ENCODE peak calls at places on chromosomes 7 and 10, in seven cellular contexts. G, Q, O, L, Y, T and A are unnamed samples.

GRCh38 chr10:78672898-78673297 is 395.9 kb upstream of the ZMIZ1 start:
- DNase-seq in O (peak), G (no peak), Q (no peak), L (no peak), T (no peak), Y (no peak), A (no peak)

GRCh38 chr7:74138334-74138867 is 35.8 kb upstream of the EIF4H start:
- DNase-seq in L (no peak), Y (no peak), O (no peak), G (no peak), Q (no peak), T (no peak), A (no peak)

GRCh38 chr7:137904826-137905225 is 58.1 kb upstream of the DGKI start:
- DNase-seq in O (no peak), Q (no peak), Y (no peak), T (no peak), L (no peak), G (no peak), A (no peak)

GRCh38 chr10:49700997-49701396 is 21.5 kb downstream of the C10orf53 start:
- DNase-seq in O (no peak), L (no peak), Q (no peak), T (no peak), G (no peak), Y (no peak), A (no peak)

GRCh38 chr10:78515037-78515872 is 481.6 kb downstream of the RPS24 start:
- DNase-seq in T (no peak), O (peak), Y (no peak), G (no peak), Q (peak), L (no peak), A (no peak)

GRCh38 chr10:117373848-117374505 is 1.3 kb downstream of the PDZD8 start:
- DNase-seq in L (peak), G (peak), Y (peak), O (peak), Q (peak), T (peak), A (peak)

GRCh38 chr10:49082767-49083166 is 32.6 kb downstream of the VSTM4 start:
- DNase-seq in G (no peak), L (no peak), T (no peak), Q (no peak), Y (no peak), O (no peak), A (no peak)

GRCh38 chr7:96589038-96589437 is 120.6 kb downstream of the SEM1 start:
- DNase-seq in L (no peak), Q (no peak), O (peak), Y (no peak), T (no peak), G (no peak), A (no peak)

GRCh38 chr7:131235489-131236317 is 92.0 kb upstream of the MKLN1 start:
- DNase-seq in Y (no peak), T (no peak), O (peak), Q (no peak), G (no peak), L (no peak), A (no peak)

GRCh38 chr10:12617205-12618175 is 268.1 kb downstream of the CAMK1D start:
- DNase-seq in Q (peak), T (no peak), O (no peak), G (no peak), Y (no peak), L (no peak), A (no peak)

GRCh38 chr7:104206841-104207240 is 972 bp downstream of the ORC5 start:
- DNase-seq in Q (no peak), T (no peak), Y (no peak), L (peak), O (peak), G (no peak), A (no peak)

GRCh38 chr7:116280803-116281202 is 70.5 kb downstream of the TES start:
- DNase-seq in Y (no peak), L (no peak), G (no peak), O (no peak), T (no peak), Q (no peak), A (no peak)

GRCh38 chr10:102523250-102524029 is 19.7 kb downstream of the SUFU start:
- DNase-seq in L (no peak), O (no peak), T (no peak), Q (no peak), G (no peak), Y (no peak), A (no peak)

GRCh38 chr7:100017300-100017699 is 1.9 kb downstream of the ZKSCAN1 start:
- DNase-seq in G (no peak), Y (no peak), O (no peak), L (no peak), Q (peak), T (no peak), A (no peak)
- TF ChIP-seq CTCF in G (no peak), Y (no peak), O (no peak), L (no peak), Q (no peak), T (no peak), A (no peak)

DNA sequence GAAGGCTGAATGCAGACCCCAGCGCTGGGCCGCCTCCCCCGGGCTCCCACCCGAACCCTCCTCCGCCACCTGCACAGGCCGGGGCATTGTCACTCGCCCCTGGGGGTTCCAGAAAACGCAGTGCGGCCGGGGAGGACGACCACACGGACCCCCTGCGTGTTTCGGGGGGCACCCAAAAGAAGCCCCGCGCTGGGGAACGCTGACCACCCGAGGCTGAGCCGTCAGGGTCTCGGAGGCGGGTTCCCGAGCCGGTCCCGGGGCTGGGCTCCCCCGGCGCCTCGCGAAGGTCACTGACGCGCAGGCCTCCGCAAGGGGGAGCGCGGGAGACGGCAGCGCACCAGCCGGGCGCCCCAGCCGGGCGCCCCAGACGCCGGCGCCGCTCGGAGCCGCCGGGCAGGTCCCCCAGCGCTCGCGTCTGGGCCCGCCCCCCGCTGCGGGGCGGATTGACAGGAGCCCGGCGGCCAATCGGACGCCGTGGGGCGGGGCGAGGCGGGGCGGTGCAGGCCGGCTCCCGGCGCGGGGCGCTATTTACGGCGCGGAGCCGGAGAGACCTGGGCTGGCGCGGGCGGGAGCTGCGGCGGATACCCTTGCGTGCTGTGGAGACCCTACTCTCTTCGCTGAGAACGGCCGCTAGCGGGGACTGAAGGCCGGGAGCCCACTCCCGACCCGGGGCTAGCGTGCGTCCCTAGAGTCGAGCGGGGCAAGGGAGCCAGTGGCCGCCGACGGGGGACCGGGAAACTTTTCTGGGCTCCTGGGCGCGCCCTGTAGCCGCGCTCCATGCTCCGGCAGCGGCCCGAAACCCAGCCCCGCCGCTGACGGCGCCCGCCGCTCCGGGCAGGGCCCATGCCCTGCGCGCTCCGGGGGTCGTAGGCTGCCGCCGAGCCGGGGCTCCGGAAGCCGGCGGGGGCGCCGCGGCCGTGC is at the start of gene BAMBI:
- DNase-seq in T (peak), Y (peak), G (peak), L (peak), Q (peak), O (peak), A (peak)
- TF ChIP-seq CTCF in T (peak), Y (peak), G (peak), L (peak), Q (peak), O (peak), A (peak)

DNA sequence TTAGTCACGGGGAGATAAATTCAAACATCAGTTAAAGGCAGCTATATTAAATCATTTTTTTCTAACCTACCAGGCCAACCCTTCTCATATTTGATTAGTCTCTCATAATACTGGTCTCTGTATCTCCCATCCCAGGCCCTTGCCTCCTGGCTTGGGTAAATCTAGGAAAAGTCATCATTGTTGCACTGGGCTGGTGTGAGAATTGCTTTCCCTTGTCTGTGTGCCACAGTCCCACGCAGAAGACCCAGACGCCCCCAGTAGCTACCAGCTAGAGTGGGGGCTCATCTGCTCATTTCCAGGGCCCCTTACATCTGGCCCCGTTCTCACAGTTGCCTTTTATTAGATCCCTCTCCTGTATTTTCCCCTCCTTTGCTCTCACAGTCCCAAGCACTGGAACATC is 67.6 kb upstream of the VIPR2 start:
- DNase-seq in Y (no peak), G (no peak), O (no peak), L (no peak), T (no peak), Q (no peak), A (no peak)
- TF ChIP-seq CTCF in Y (no peak), G (no peak), O (no peak), L (no peak), T (no peak), Q (no peak), A (no peak)

GRCh38 chr10:52007091-52007490 is 307.0 kb upstream of the DKK1 start:
- DNase-seq in Y (no peak), L (no peak), O (no peak), G (no peak), T (no peak), Q (no peak), A (no peak)

GRCh38 chr10:51999089-51999488 is 299.7 kb upstream of the CSTF2T start:
- DNase-seq in L (no peak), O (no peak), G (no peak), T (no peak), Y (no peak), Q (no peak), A (no peak)

DNA sequence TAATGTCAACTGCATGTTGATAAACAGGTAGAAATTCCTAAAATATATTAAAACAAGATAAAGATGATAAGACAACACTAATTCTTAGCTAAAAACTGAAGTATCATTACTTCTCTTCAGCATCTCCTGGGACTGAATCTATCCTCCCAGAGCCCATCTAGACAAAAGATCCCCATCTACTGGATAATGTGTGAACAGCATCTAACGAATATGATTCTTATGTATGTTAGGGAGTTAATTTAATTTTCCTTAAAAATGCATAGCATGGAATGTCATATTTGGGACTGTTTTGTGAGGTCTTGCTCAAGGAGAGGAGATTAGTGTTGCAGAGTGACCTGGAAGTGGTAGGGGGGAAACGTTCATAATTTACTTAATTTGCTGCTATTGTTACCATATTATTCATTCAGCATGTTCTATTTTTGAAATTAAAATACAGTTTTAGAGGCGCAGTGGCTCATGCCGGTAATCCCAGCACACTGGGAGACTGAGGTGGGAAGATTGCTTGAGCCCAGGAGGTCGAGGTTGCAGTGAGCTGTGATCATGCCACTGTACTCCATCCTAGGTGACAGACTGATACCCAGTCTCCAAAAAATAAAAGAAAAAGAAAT is 305.1 kb upstream of the CSTF2T start:
- DNase-seq in T (no peak), Q (no peak), Y (no peak), L (peak), O (peak), G (peak), A (peak)
- TF ChIP-seq CTCF in T (peak), Q (peak), Y (peak), L (no peak), O (peak), G (peak), A (peak)

GRCh38 chr10:43576062-43576461 is 1.6 kb upstream of the ZNF239 start:
- DNase-seq in O (no peak), L (no peak), G (no peak), Y (no peak), T (no peak), Q (no peak), A (no peak)

GRCh38 chr10:43576580-43576979 is 2.2 kb upstream of the ZNF239 start:
- DNase-seq in Q (no peak), Y (no peak), O (no peak), L (no peak), T (no peak), G (no peak), A (no peak)

GRCh38 chr10:43573250-43574034 is 974 bp downstream of the ZNF239 start:
- DNase-seq in T (no peak), L (no peak), Q (no peak), O (no peak), Y (no peak), G (no peak), A (no peak)

GRCh38 chr10:43574906-43575305 is 490 bp upstream of the ZNF239 start:
- DNase-seq in L (no peak), G (no peak), O (no peak), T (no peak), Y (no peak), Q (no peak), A (no peak)

DNA sequence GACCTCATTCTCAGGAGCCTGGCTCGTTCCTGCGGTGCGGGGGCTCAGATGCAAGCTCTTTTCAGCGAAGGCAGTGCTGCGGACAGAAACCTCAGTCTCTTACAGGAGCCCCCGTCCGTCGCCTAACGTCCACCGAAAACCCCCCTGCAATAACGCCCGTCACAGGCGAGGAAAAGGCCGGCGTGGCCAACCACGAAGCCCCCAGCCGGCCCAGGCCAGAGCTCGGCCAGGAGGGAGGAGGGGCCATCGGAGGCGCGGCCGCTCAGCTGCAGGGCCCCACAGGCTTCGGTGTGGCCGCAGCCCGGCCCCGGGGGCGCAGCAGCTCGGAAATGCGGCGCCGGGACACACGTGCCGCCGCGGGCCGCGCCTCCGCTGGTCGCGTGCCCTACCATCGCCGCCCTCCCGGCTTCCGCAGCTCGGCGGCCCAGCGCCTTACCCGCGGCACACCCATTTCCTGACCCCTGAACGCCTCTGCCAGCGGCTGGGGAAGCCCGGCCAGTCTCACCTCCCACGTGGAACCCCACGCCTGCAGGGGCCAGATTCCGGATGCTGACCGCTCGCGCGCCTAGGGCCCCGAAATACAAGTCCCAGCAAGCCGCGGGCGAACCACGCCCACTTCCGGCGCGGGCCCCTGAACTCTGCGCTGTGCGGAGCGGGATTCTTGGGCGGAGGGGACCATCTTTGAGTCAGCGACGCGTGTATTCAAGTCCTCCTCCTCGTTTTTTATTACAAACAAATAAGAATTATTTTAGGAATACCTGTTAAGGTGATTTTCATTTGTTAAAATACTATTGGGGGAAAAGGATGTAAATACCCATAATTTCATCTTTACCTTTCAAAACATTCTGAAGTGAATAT is at the start of gene ZNF239:
- DNase-seq in Q (peak), T (peak), L (peak), G (peak), Y (peak), O (peak), A (peak)
- TF ChIP-seq CTCF in Q (no peak), T (no peak), L (no peak), G (no peak), Y (no peak), O (no peak), A (no peak)